ENCODE peak calls at places on chromosomes 2 and 18, in eight cellular contexts. F is astrocyte, S is fibroblast of lung, E is HCT116, Y is neuronal stem cell, R is PC-3, O is SK-N-SH, Z is H9. V is an unnamed sample. For H3K4me1, the result is how much of the 10 kb centered on the place peaks cover.

GRCh38 chr2:190837417-190837816 is 43.2 kb upstream of the GLS start:
- DNase-seq in F (peak), Z (no peak), R (peak), Y (no peak), O (no peak), S (peak), E (peak), V (no peak)

GRCh38 chr18:78085241-78086185 is 835.9 kb downstream of the GALR1 start:
- DNase-seq in E (no peak), S (no peak), F (no peak), Y (no peak), Z (no peak), R (no peak), O (no peak), V (no peak)

GRCh38 chr2:148756292-148756975 is 111.9 kb downstream of the EPC2 start:
- DNase-seq in R (peak), Y (no peak), O (no peak), Z (no peak), S (peak), F (peak), E (no peak), V (no peak)

GRCh38 chr2:102147935-102148334 is 5.4 kb downstream of the IL1R1 start:
- DNase-seq in E (no peak), Z (no peak), Y (no peak), F (peak), O (no peak), S (peak), R (no peak), V (no peak)

GRCh38 chr2:4381773-4382172 is 678.4 kb downstream of the DCDC2C start:
- DNase-seq in Z (no peak), F (no peak), Y (no peak), E (no peak), R (no peak), O (no peak), S (no peak), V (no peak)

GRCh38 chr18:7388752-7389151 is 157.9 kb downstream of the LRRC30 start:
- DNase-seq in F (no peak), R (no peak), O (peak), E (no peak), S (no peak), Y (peak), Z (no peak), V (no peak)

GRCh38 chr2:8906208-8906607 is 68.8 kb upstream of the KIDINS220 start:
- DNase-seq in R (peak), S (peak), Z (no peak), Y (no peak), E (peak), F (peak), O (no peak), V (no peak)

GRCh38 chr2:1752751-1753150 is 8.4 kb upstream of the PXDN start:
- DNase-seq in Z (no peak), S (no peak), F (no peak), Y (no peak), E (no peak), O (no peak), R (no peak), V (no peak)

GRCh38 chr2:105237045-105237765 is 4.3 kb upstream of the GPR45 start:
- DNase-seq in Z (peak), O (no peak), R (no peak), S (no peak), E (no peak), Y (no peak), F (no peak), V (no peak)

GRCh38 chr18:35756506-35757117 is 175.1 kb downstream of the GALNT1 start:
- DNase-seq in Y (peak), O (peak), Z (peak), F (peak), R (peak), E (peak), S (peak), V (peak)

GRCh38 chr2:237320801-237321563 is 93.0 kb downstream of the COL6A3 start:
- DNase-seq in R (no peak), F (no peak), Y (no peak), Z (no peak), O (no peak), E (no peak), S (no peak), V (no peak)

GRCh38 chr18:74373428-74373827 is 57.8 kb downstream of the C18orf63 start:
- DNase-seq in E (no peak), O (no peak), Z (no peak), Y (no peak), S (no peak), F (no peak), R (no peak), V (no peak)

GRCh38 chr2:228318218-228318617 is 136.7 kb upstream of the SPHKAP start:
- DNase-seq in F (peak), Z (peak), Y (peak), S (no peak), O (peak), E (peak), R (peak), V (peak)

GRCh38 chr18:46759885-46760284 is 3.0 kb upstream of the ST8SIA5 start:
- DNase-seq in Y (no peak), R (no peak), F (no peak), Z (no peak), O (no peak), E (no peak), S (no peak), V (no peak)

GRCh38 chr18:79410731-79411613 is 15.2 kb downstream of the NFATC1 start:
- DNase-seq in E (no peak), R (no peak), F (no peak), Y (no peak), S (no peak), O (no peak), Z (no peak), V (no peak)

GRCh38 chr2:196534533-196534932 is 105.0 kb upstream of the CCDC150 start:
- DNase-seq in R (no peak), S (no peak), Y (no peak), F (no peak), E (no peak), O (no peak), Z (no peak), V (no peak)

GRCh38 chr18:57149031-57149430 is 2.1 kb downstream of the BOD1L2 start:
- DNase-seq in R (no peak), S (no peak), Y (no peak), F (no peak), Z (no peak), O (no peak), E (no peak), V (no peak)

GRCh38 chr2:229869226-229869625 is 52.6 kb downstream of the TRIP12 start:
- DNase-seq in R (no peak), E (no peak), F (no peak), Z (no peak), O (no peak), S (no peak), Y (no peak), V (no peak)

GRCh38 chr2:62306751-62307468 is 111.0 kb downstream of the B3GNT2 start:
- DNase-seq in O (no peak), S (peak), Z (no peak), R (peak), F (no peak), Y (no peak), E (peak), V (no peak)

GRCh38 chr18:32956591-32957310 is 183.9 kb upstream of the KLHL14 start:
- DNase-seq in R (no peak), F (peak), Z (peak), S (peak), O (peak), Y (no peak), E (no peak), V (no peak)

GRCh38 chr2:9156483-9156882 is 50.1 kb upstream of the ASAP2 start:
- DNase-seq in O (no peak), Y (no peak), S (no peak), E (no peak), F (no peak), Z (no peak), R (no peak), V (no peak)

DNA sequence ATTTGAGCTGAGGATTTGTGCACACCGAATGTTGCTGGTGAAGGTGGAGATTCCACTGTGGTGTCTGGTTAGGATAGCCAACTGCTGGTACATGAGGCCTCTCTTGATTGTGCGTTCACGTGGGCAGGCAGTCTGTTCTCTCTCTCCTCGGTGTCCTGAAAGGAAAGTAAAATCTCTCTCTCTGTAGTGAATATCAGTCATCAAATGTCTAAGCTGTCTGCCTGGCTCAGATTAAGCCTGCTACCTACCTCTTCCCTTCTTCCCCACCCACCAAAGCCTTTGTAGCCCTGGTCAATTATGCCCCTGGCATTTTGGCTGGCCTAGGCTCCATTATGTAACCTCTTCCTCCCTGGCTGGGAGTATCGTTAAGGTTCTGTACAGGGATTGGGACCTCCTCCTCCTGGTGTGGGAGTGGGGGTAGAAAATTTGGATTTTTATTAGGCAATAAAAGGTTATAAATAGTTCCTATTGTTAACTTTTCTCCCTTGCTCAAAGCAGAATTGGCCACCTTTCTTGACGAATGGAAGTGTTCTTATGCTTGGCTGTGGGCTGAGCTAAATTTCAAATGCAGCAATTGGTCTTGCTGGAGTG is 148.9 kb downstream of the WDSUB1 start:
- DNase-seq in F (no peak), Y (no peak), R (peak), S (no peak), E (no peak), Z (no peak), O (no peak), V (no peak)
- H3K4me1 ChIP-seq in F (half or more), Y (under half), R (under half), S (under half), E (under half), Z (under half), O (under half), V (under half)

GRCh38 chr2:16784652-16785051 is 119.0 kb upstream of the CYRIA start:
- DNase-seq in O (no peak), Z (no peak), E (no peak), R (no peak), S (no peak), Y (no peak), F (no peak), V (no peak)

GRCh38 chr2:16785072-16785638 is 119.5 kb upstream of the CYRIA start:
- DNase-seq in S (no peak), F (no peak), R (no peak), O (no peak), Z (no peak), Y (no peak), E (no peak), V (no peak)
- H3K9ac ChIP-seq in S (no peak), F (no peak), R (no peak), O (no peak), Z (no peak), Y (no peak), E (no peak), V (no peak)

GRCh38 chr18:8984131-8984670 is 118.3 kb upstream of the NDUFV2 start:
- DNase-seq in O (no peak), E (no peak), Z (no peak), F (no peak), Y (no peak), R (no peak), S (no peak), V (no peak)
- H3K4me1 ChIP-seq in O (under half), E (under half), Z (under half), F (under half), Y (under half), R (under half), S (under half), V (under half)

GRCh38 chr2:12175323-12175722 is 428.9 kb downstream of the LPIN1 start:
- DNase-seq in S (no peak), R (no peak), E (no peak), O (no peak), Y (no peak), F (no peak), Z (no peak), V (no peak)

GRCh38 chr2:12176621-12177020 is 430.2 kb downstream of the LPIN1 start:
- DNase-seq in Z (no peak), E (no peak), R (no peak), O (no peak), S (no peak), Y (no peak), F (no peak), V (no peak)

GRCh38 chr2:12180046-12180445 is 433.6 kb downstream of the LPIN1 start:
- DNase-seq in R (no peak), E (no peak), Z (no peak), S (no peak), F (no peak), O (no peak), Y (no peak), V (no peak)

GRCh38 chr2:12177052-12177994 is 430.9 kb downstream of the LPIN1 start:
- DNase-seq in R (peak), O (peak), Z (no peak), Y (no peak), E (no peak), F (peak), S (peak), V (peak)

DNA sequence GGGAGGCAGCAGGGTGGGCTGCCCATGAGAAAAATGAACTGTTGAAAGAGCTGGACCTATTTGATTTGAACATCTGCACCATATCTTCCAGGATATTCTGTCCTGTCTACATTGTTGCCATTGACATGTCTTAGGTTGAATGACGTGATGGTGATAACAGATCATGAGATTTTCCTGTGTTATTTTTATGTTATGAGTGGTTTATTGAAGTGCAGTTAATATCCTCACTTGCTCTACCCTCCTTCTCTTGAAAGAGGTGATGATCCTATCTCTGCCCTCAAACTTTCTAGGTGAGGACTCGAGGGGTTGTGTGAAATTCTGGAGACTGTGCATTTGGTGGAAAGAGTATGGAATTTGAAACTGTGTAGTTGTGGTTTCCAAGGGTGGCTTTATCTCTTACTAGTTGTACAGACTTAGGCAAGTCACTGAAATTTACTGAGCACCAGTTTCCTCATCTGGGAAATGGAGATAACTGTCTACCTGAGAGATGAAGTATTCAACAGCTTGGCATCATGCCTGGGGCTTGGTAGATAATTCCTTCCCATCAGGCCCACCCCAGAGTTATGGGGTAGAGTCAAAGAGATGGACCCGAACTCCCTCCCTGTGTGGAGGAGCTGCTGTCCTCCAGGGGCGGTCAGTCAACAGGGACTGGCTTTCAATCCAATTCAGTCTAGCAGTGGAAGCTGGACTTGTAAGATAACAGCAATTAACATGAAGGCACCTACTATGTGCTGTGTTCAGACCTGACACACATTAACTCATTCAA is 431.7 kb downstream of the LPIN1 start:
- DNase-seq in Z (no peak), E (no peak), O (no peak), S (no peak), F (no peak), R (no peak), Y (no peak), V (no peak)
- H3K9ac ChIP-seq in Z (no peak), E (no peak), O (no peak), S (no peak), F (no peak), R (no peak), Y (no peak), V (no peak)

DNA sequence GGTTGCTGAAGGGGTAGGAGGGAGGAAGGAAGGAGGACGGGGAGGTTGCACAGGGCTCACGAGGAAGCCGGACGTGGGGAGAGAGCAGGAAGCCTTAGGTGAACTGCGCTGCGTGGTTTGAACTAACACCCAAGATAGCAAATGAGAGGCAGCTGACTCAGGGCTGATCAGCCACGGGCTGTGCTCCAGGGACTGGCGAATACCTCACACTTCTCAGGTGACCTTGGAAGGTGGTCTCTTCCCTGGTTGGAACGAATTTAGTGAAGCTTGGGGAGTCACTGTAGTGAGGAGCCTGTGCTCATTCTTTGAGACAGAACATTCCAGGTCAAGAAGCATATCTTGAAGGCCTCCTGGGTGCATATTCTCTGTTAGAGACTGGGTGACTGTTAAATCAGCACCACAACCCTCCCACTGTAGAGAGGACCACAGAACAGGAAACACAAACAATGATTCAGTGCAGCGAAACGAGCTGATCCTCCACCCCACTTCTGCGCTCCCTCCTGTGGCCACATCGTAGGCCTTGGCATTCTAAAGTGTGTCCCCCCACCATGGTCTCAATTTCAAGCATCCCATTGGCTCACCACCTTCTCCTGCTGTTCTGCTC is 33.8 kb downstream of the TOGARAM2 start:
- DNase-seq in R (peak), Y (no peak), Z (no peak), F (peak), S (peak), E (no peak), O (no peak), V (no peak)
- H3K4me1 ChIP-seq in R (under half), Y (under half), Z (under half), F (under half), S (under half), E (under half), O (under half), V (under half)

GRCh38 chr2:46805401-46805951 is 110.1 kb downstream of the MCFD2 start:
- DNase-seq in O (peak), Y (no peak), R (no peak), E (no peak), F (no peak), S (no peak), Z (no peak), V (no peak)

GRCh38 chr2:46804794-46805193 is 110.8 kb downstream of the MCFD2 start:
- DNase-seq in Y (no peak), S (peak), F (peak), O (peak), R (peak), E (no peak), Z (no peak), V (no peak)

GRCh38 chr2:46802665-46803550 is 112.7 kb downstream of the MCFD2 start:
- DNase-seq in F (no peak), O (peak), S (no peak), R (no peak), E (no peak), Y (no peak), Z (no peak), V (no peak)

GRCh38 chr2:46803551-46803885 is 112.1 kb downstream of the MCFD2 start:
- DNase-seq in S (no peak), Y (no peak), E (no peak), Z (no peak), R (no peak), F (no peak), O (no peak), V (no peak)

GRCh38 chr2:46803911-46804670 is 111.5 kb downstream of the MCFD2 start:
- DNase-seq in S (peak), Z (no peak), O (peak), Y (no peak), E (peak), F (peak), R (peak), V (no peak)
- H3K9ac ChIP-seq in S (no peak), Z (no peak), O (peak), Y (no peak), E (peak), F (peak), R (peak), V (no peak)

GRCh38 chr2:96325884-96326255 is 753 bp downstream of the ITPRIPL1 start:
- DNase-seq in R (no peak), O (peak), E (no peak), Z (no peak), F (no peak), S (no peak), Y (no peak), V (no peak)
- H3K4me1 ChIP-seq in R (under half), O (under half), E (under half), Z (under half), F (under half), S (under half), Y (under half), V (under half)

DNA sequence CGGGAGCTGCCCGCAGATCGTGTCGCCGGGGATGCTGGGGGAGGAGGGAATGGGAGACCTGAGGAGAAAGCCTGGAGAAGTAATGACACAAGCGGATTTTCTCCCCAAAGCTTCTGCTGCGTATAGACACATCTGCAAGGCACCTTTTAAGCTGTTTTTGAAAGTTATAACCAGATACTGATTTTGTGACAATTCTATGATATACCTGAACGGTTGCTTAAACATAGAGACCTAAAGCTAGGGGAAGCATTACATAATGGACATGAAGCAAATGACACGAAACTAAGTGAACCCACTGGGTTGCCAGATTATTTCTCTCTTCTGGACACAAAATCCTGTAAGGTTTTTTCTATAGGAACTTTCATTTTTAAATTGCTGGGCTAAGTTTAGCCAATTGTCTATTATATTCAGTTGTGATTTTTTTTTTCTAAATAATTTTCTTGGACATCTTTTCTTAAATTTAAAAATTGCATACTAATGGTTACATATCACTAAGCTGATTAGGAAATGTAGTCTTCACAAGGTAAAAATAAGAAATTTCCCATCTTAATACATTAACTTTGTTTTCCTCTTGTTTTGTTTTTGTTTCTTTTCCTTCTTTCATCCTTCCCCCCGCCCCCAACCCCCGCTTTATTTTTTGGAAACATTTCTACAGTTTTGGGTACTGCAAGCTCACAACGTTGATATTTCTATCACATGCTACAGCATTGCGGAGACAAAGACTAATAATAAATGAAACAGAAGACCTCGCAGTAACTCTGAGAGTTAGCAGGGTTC is 1.3 kb downstream of the OSBPL6 start:
- DNase-seq in F (no peak), R (no peak), Z (no peak), O (no peak), Y (no peak), E (no peak), S (no peak), V (no peak)
- H3K9ac ChIP-seq in F (peak), R (peak), Z (peak), O (peak), Y (peak), E (peak), S (peak), V (peak)